ENCODE peak calls at places on chromosomes 5 and 9, in nine cellular contexts. Z is A673, A is EL, V is anterior cingulate cortex, I is dorsolateral prefrontal cortex, H is suprapubic skin, J is iPS-NIHi11, Y is H54, C is lower lobe of right lung. N is an unnamed sample.

GRCh38 chr9:16030513-16031185 is 477.8 kb downstream of the CCDC171 start:
- DNase-seq in I (no peak), Z (peak; percentile 14), V (no peak), Y (peak; percentile 59), A (peak; percentile 98), C (no peak), J (peak; percentile 32), H (no peak), N (peak; percentile 35)

GRCh38 chr5:34715711-34716110 is 59.6 kb downstream of the RAI14 start:
- DNase-seq in Y (no peak), C (no peak), V (no peak), H (no peak), J (no peak), A (peak; percentile 71), I (no peak), Z (no peak), N (no peak)

GRCh38 chr9:89743576-89744254 is 138.9 kb downstream of the GADD45G start:
- DNase-seq in Z (no peak), I (no peak), A (no peak), Y (no peak), V (no peak), H (no peak), C (no peak), J (peak; percentile 65), N (peak; percentile 71)

GRCh38 chr9:1458503-1458902 is 408.3 kb downstream of the DMRT2 start:
- DNase-seq in Y (peak; percentile 2), Z (peak; percentile 71), V (no peak), H (no peak), J (no peak), C (no peak), A (peak; percentile 80), I (no peak), N (no peak)

GRCh38 chr9:130053504-130054427 is at the start of gene GPR107:
- DNase-seq in V (peak; percentile 56), Y (peak; percentile 65), J (peak; percentile 96), H (peak; percentile 86), C (peak; percentile 89), Z (peak; percentile 82), I (peak; percentile 59), A (peak; percentile 73), N (no peak)

GRCh38 chr5:44619875-44620610 is 188.7 kb upstream of the MRPS30 start:
- DNase-seq in V (no peak), C (no peak), Y (no peak), H (no peak), J (no peak), I (no peak), A (no peak), Z (no peak), N (no peak)

GRCh38 chr5:178237431-178238312 is 5.1 kb upstream of the PHYKPL start:
- DNase-seq in Z (no peak), V (no peak), H (no peak), A (no peak), I (no peak), Y (no peak), C (no peak), J (no peak), N (no peak)

GRCh38 chr5:81838307-81838906 is 87.5 kb upstream of the SSBP2 start:
- DNase-seq in Y (no peak), V (no peak), C (no peak), A (peak; percentile 60), Z (peak; percentile 57), H (no peak), J (peak; percentile 39), I (no peak), N (no peak)

GRCh38 chr9:132903574-132904495 is 25.1 kb downstream of the SPACA9 start:
- DNase-seq in V (no peak), H (no peak), C (no peak), Y (no peak), I (no peak), A (no peak), Z (no peak), J (no peak), N (no peak)

GRCh38 chr5:57117601-57118000 is 56.3 kb upstream of the GPBP1 start:
- DNase-seq in A (peak; percentile 8), H (no peak), Y (peak; percentile 15), Z (no peak), C (no peak), V (no peak), J (no peak), I (no peak), N (peak; percentile 7)

GRCh38 chr5:179371681-179372675 is 26.7 kb upstream of the ADAMTS2 start:
- DNase-seq in Y (no peak), A (no peak), V (no peak), H (peak; percentile 36), I (peak; percentile 35), J (no peak), Z (no peak), C (no peak), N (no peak)

GRCh38 chr9:73133042-73133651 is 18.5 kb upstream of the ANXA1 start:
- DNase-seq in J (no peak), I (no peak), V (no peak), Y (no peak), C (no peak), A (no peak), H (no peak), Z (peak; percentile 48), N (no peak)

GRCh38 chr5:80128129-80128528 is 93.0 kb downstream of the THBS4 start:
- DNase-seq in C (no peak), V (no peak), H (no peak), J (peak; percentile 31), I (no peak), Y (no peak), A (peak; percentile 84), Z (peak; percentile 17), N (no peak)

GRCh38 chr9:107039546-107039945 is 176.6 kb downstream of the ZNF462 start:
- DNase-seq in Y (no peak), H (no peak), A (peak; percentile 62), V (no peak), J (no peak), Z (peak; percentile 21), C (no peak), I (no peak), N (peak; percentile 74)

GRCh38 chr5:172283862-172284274 is 304 bp upstream of the UBTD2 start:
- DNase-seq in C (peak; percentile 87), H (peak; percentile 87), J (peak; percentile 98), A (peak; percentile 84), Y (peak; percentile 79), V (peak; percentile 63), I (peak; percentile 61), Z (peak; percentile 89), N (no peak)

GRCh38 chr5:55926476-55926875 is 68.3 kb downstream of the IL6ST start:
- DNase-seq in Z (no peak), I (no peak), A (no peak), H (no peak), C (no peak), Y (no peak), V (no peak), J (no peak), N (no peak)

GRCh38 chr9:93203713-93204469 is 20.0 kb downstream of the WNK2 start:
- DNase-seq in J (no peak), A (no peak), C (peak; percentile 35), Y (no peak), I (no peak), Z (no peak), V (no peak), H (no peak), N (no peak)

N was measured in GM12878.